ENCODE peak calls at places on chromosomes 12 and 14, in five cellular contexts. F is uterus, T is left ventricle myocardium inferior, C is bronchial epithelial cell, G is K562. X is an unnamed sample.

GRCh38 chr12:107385518-107385917 is 292.2 kb upstream of the CRY1 start:
- DNase-seq in F (no peak), T (no peak), C (peak), G (no peak), X (no peak)

GRCh38 chr14:96359959-96360358 is 3.2 kb downstream of the ATG2B start:
- DNase-seq in F (no peak), T (no peak), C (no peak), G (no peak), X (no peak)

GRCh38 chr12:107404981-107405380 is 280.6 kb upstream of the PWP1 start:
- DNase-seq in F (no peak), T (no peak), C (peak), G (peak), X (peak)

GRCh38 chr12:2013527-2014223 is 9.4 kb upstream of the DCP1B start:
- DNase-seq in F (peak), T (peak), C (no peak), G (no peak), X (no peak)

GRCh38 chr14:33943081-33943480 is 7.8 kb downstream of the EGLN3 start:
- DNase-seq in F (no peak), T (no peak), C (no peak), G (peak), X (peak)

GRCh38 chr14:74492413-74493342 is at the start of gene NPC2:
- DNase-seq in F (no peak), T (no peak), C (peak), G (no peak), X (peak)

GRCh38 chr12:93419388-93420034 is 22.2 kb downstream of the UBE2N start:
- DNase-seq in F (no peak), T (no peak), C (peak), G (peak), X (peak)

GRCh38 chr12:88750867-88751543 is 170.7 kb upstream of the KITLG start:
- DNase-seq in F (no peak), T (no peak), C (no peak), G (no peak), X (no peak)

GRCh38 chr14:100653409-100653808 is 66.2 kb upstream of the BEGAIN start:
- DNase-seq in F (no peak), T (no peak), C (no peak), G (peak), X (no peak)

GRCh38 chr12:57085999-57086950 is 2.6 kb upstream of the NAB2 start:
- DNase-seq in F (peak), T (peak), C (peak), G (peak), X (peak)

GRCh38 chr14:94180655-94181271 is 6.6 kb downstream of the PPP4R4 start:
- DNase-seq in F (no peak), T (no peak), C (peak), G (peak), X (peak)

GRCh38 chr14:76926521-76927251 is 100.5 kb downstream of the LRRC74A start:
- DNase-seq in F (peak), T (peak), C (no peak), G (no peak), X (no peak)

GRCh38 chr12:115172521-115172920 is 488.5 kb upstream of the TBX3 start:
- DNase-seq in F (no peak), T (no peak), C (no peak), G (no peak), X (no peak)

GRCh38 chr12:57223191-57224165 is 6.0 kb upstream of the SHMT2 start:
- DNase-seq in F (no peak), T (no peak), C (no peak), G (no peak), X (no peak)

GRCh38 chr12:103503546-103504480 is 8.0 kb upstream of the C12orf42 start:
- DNase-seq in F (no peak), T (no peak), C (peak), G (peak), X (no peak)

GRCh38 chr14:102363182-102363952 is 626 bp downstream of the TECPR2 start:
- DNase-seq in F (no peak), T (peak), C (peak), G (peak), X (peak)

GRCh38 chr14:80164991-80165390 is 46.3 kb downstream of the DIO2 start:
- DNase-seq in F (no peak), T (no peak), C (peak), G (no peak), X (no peak)

GRCh38 chr12:47346251-47347019 is 266.7 kb upstream of the AMIGO2 start:
- DNase-seq in F (no peak), T (no peak), C (no peak), G (no peak), X (no peak)

GRCh38 chr14:65151329-65152010 is 49.2 kb upstream of the MAX start:
- DNase-seq in F (no peak), T (no peak), C (no peak), G (no peak), X (no peak)

GRCh38 chr12:107843351-107844311 is 69.1 kb downstream of the ASCL4 start:
- DNase-seq in F (no peak), T (no peak), C (no peak), G (no peak), X (no peak)

GRCh38 chr12:16607895-16608294 is 1.9 kb upstream of the LMO3 start:
- DNase-seq in F (peak), T (no peak), C (peak), G (no peak), X (no peak)

GRCh38 chr14:35155962-35156361 is 33.6 kb downstream of the PRORP start:
- DNase-seq in F (no peak), T (no peak), C (peak), G (no peak), X (peak)

GRCh38 chr14:80764496-80764895 is 177.0 kb downstream of the CEP128 start:
- DNase-seq in F (no peak), T (no peak), C (no peak), G (no peak), X (no peak)

GRCh38 chr14:100748944-100749343 is 22.3 kb downstream of the DLK1 start:
- DNase-seq in F (no peak), T (no peak), C (no peak), G (no peak), X (no peak)

GRCh38 chr12:389138-390096 is at the start of gene KDM5A:
- DNase-seq in F (peak), T (peak), C (peak), G (peak), X (peak)

GRCh38 chr12:94173660-94174265 is 25.4 kb downstream of the PLXNC1 start:
- DNase-seq in F (no peak), T (no peak), C (no peak), G (no peak), X (no peak)

GRCh38 chr14:73254247-73255004 is 17.1 kb downstream of the PAPLN start:
- DNase-seq in F (no peak), T (no peak), C (no peak), G (no peak), X (no peak)

GRCh38 chr14:23182372-23183014 is 967 bp downstream of the SLC7A8 start:
- DNase-seq in F (peak), T (no peak), C (peak), G (no peak), X (no peak)

GRCh38 chr14:61839452-61839851 is 77.2 kb downstream of the SNAPC1 start:
- DNase-seq in F (no peak), T (no peak), C (no peak), G (no peak), X (no peak)

GRCh38 chr12:95240556-95240955 is 22.9 kb downstream of the VEZT start:
- DNase-seq in F (no peak), T (no peak), C (no peak), G (no peak), X (no peak)

GRCh38 chr14:67940894-67941455 is 121.4 kb downstream of the RAD51B start:
- DNase-seq in F (no peak), T (no peak), C (peak), G (no peak), X (peak)

GRCh38 chr14:75363570-75364227 is 64.1 kb upstream of the JDP2 start:
- DNase-seq in F (no peak), T (no peak), C (no peak), G (no peak), X (no peak)

GRCh38 chr12:55728185-55728931 is 451 bp downstream of the CD63 start:
- DNase-seq in F (peak), T (peak), C (no peak), G (peak), X (no peak)

GRCh38 chr12:117679776-117680175 is 289.0 kb downstream of the KSR2 start:
- DNase-seq in F (no peak), T (no peak), C (no peak), G (no peak), X (no peak)

GRCh38 chr14:71554959-71555612 is 377.1 kb upstream of the RGS6 start:
- DNase-seq in F (no peak), T (no peak), C (no peak), G (no peak), X (no peak)
- H3K4me3 ChIP-seq in F (no peak), T (no peak), C (no peak), G (no peak), X (no peak)

DNA sequence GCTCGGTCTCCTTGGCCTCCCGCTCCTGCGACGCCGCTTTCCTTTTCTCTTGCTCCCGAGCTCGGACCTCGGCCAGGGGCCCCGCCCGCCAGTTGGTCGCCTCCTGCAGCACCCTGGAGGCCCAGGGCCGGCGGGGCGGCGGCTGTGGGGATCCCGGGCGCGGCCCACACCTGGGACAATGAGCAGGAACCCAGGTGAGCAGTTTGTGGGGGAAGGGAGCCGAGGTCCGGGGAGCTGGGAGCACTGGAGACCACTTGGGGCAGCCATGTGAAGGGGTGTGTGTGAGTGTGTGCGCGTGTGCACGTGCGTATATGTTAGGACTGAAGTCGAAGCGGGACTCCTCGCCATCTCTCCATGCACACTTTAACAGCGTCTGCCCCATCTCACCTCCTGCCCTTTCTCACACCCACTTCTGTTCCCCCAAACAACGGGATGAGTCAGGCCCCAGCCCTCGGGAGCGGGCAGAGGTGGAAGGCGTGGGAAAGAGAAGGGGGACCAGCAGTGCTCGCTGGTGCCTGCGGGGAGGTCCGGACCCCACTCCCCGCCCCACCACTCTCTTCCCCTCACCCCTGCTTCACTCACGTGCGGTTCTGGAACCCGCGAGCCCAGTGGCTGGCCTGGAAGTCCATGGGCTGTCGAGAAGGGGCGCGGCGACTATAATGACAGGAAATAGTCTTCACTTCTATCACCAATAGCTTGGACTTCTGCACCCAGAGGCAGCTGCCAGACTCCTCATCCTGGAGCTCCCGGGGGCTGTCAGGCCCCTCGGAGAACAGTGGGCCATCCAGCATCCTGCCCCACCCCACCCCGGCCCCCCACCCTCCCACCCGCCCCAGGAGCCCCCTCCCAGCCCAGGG is 450 bp downstream of the DDN start:
- DNase-seq in F (no peak), T (no peak), C (peak), G (peak), X (no peak)
- H3K4me3 ChIP-seq in F (no peak), T (peak), C (peak), G (peak), X (peak)

GRCh38 chr12:10363665-10363921 is 26.2 kb downstream of the KLRK1 start:
- DNase-seq in F (no peak), T (no peak), C (no peak), G (no peak), X (peak)
- H3K4me3 ChIP-seq in F (peak), T (peak), C (peak), G (peak), X (peak)

DNA sequence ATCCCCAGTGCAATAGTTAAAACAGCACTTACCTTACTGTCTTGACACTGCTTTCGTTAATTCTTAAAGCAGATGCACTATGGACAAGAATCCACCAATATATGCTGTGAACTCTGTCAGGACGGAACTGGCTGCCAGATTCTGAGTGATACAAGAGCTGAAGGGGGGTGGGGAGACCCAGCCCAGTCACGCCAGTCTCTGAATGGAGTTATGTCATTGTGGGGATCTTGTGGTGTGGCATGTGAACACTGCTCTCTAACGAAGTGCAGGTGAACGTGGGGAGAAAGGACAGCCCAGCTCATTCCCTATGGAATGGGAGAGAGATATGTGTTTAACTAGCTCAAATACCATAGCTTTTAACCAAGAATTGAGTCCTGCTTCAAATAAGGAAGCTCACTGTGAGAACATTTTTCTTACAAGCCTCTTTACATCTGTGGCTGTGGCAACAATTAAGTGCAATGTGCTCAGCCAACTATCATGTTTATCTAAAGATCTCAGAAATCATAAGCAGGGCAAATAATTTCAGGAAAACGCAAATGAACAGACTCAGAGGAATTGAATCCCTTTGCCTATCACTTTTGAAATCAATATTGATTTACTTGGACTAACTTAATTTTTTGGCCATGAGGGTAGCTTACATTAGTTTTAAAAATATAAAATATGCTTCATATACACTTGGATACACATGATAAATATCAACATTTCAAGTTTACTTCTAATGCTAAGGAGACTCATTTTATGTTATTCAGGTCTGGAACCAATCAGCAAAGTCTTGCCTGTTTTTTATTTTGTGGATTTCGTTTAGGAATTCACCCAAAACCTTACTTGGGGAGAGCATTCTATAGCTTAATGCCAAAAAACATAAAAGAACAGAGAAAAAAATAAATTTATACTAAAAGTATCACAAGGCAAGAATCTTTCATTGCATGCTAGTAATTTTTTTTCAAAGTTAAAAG is at the start of gene LUM:
- DNase-seq in F (peak), T (peak), C (peak), G (no peak), X (no peak)
- H3K4me3 ChIP-seq in F (peak), T (peak), C (no peak), G (no peak), X (no peak)

DNA sequence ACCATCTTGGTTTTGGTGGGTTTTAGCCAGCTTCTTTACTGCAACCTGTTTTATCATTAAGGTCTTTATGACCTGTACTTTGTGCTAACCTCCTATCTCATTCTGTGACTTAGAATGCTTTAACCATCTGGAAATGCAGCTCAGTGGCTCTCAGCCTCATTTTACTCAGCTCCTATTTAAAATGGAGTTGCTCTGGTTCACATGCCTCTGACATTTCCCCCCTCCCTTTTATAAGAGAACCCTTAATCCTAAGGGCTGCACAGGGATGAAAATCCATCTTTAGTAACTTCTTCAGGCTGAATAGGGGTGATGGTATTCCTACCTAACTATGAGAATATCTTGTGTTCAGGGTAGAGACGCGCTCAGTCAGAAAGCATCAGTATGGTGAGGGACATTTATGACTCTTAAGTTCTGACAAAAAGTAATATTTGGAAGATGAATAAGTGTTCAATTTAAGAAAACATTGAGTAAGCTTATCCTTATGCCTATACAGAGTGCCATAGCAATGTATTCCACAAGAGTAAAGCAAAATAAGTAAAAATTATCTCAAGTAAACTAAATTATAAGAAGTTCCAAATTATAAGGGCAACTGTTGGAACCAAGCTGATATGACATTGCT is 15.2 kb downstream of the SLC38A1 start:
- DNase-seq in F (no peak), T (no peak), C (no peak), G (no peak), X (no peak)
- H3K4me3 ChIP-seq in F (no peak), T (no peak), C (no peak), G (no peak), X (no peak)

GRCh38 chr14:104316723-104317499 is 178.5 kb downstream of the KIF26A start:
- DNase-seq in F (no peak), T (no peak), C (no peak), G (no peak), X (no peak)
- H3K4me3 ChIP-seq in F (no peak), T (no peak), C (no peak), G (no peak), X (no peak)